ENCODE peak calls at places on chromosomes 11 and 22, in four cellular contexts. G is GM10248, X is RWPE1, N is neural progenitor cell. I is an unnamed sample.

GRCh38 chr11:304915-305833 is 2.4 kb upstream of the IFITM2 start:
- DNase-seq in G (peak), X (peak), N (peak), I (peak)

GRCh38 chr11:126172596-126173038 is 38.8 kb downstream of the RPUSD4 start:
- DNase-seq in G (no peak), X (no peak), N (no peak), I (no peak)

GRCh38 chr22:22820626-22821025 is 67.0 kb upstream of the IGLL5 start:
- DNase-seq in G (no peak), X (no peak), N (no peak), I (no peak)

GRCh38 chr11:844693-845644 is 2.3 kb downstream of the TSPAN4 start:
- DNase-seq in G (peak), X (peak), N (peak), I (peak)

GRCh38 chr11:107583629-107584195 is 7.2 kb upstream of the ELMOD1 start:
- DNase-seq in G (no peak), X (no peak), N (no peak), I (no peak)

GRCh38 chr22:23800297-23801237 is 13.8 kb downstream of the SMARCB1 start:
- DNase-seq in G (peak), X (no peak), N (no peak), I (peak)

GRCh38 chr22:25153961-25154685 is 45.5 kb upstream of the CRYBB3 start:
- DNase-seq in G (no peak), X (peak), N (peak), I (no peak)

GRCh38 chr11:88535916-88536547 is 198.5 kb upstream of the CTSC start:
- DNase-seq in G (peak), X (peak), N (no peak), I (peak)

GRCh38 chr22:36363378-36363931 is 24.3 kb downstream of the MYH9 start:
- DNase-seq in G (no peak), X (no peak), N (no peak), I (no peak)

GRCh38 chr11:2447253-2447950 is 2.6 kb downstream of the KCNQ1 start:
- DNase-seq in G (no peak), X (no peak), N (no peak), I (no peak)

GRCh38 chr11:36164522-36165250 is 124.5 kb downstream of the COMMD9 start:
- DNase-seq in G (no peak), X (no peak), N (no peak), I (no peak)

GRCh38 chr11:36383200-36383599 is 87.1 kb downstream of the PRR5L start:
- DNase-seq in G (no peak), X (no peak), N (no peak), I (no peak)

GRCh38 chr11:10208045-10208674 is 85.9 kb downstream of the SBF2 start:
- DNase-seq in G (peak), X (peak), N (peak), I (peak)

GRCh38 chr11:133937468-133937867 is 19.3 kb downstream of the IGSF9B start:
- DNase-seq in G (no peak), X (no peak), N (no peak), I (no peak)

GRCh38 chr22:20777420-20778177 is 3.7 kb downstream of the SERPIND1 start:
- DNase-seq in G (no peak), X (peak), N (no peak), I (no peak)

GRCh38 chr11:128964463-128964930 is 21.8 kb upstream of the TP53AIP1 start:
- DNase-seq in G (no peak), X (no peak), N (no peak), I (no peak)

GRCh38 chr11:94835571-94835970 is 67.4 kb downstream of the AMOTL1 start:
- DNase-seq in G (no peak), X (peak), N (no peak), I (no peak)

GRCh38 chr11:16093889-16094653 is 262.3 kb downstream of the SOX6 start:
- DNase-seq in G (no peak), X (no peak), N (no peak), I (no peak)

GRCh38 chr11:61513143-61513740 is 4.7 kb downstream of the LRRC10B start:
- DNase-seq in G (no peak), X (no peak), N (no peak), I (no peak)

GRCh38 chr11:67448220-67448609 is 4.3 kb downstream of the GPR152 start:
- DNase-seq in G (no peak), X (no peak), N (no peak), I (no peak)

GRCh38 chr11:64763804-64764611 is 4.2 kb upstream of the PYGM start:
- DNase-seq in G (peak), X (no peak), N (peak), I (peak)

GRCh38 chr22:34966980-34967379 is 99.0 kb upstream of the ISX start:
- DNase-seq in G (no peak), X (no peak), N (no peak), I (no peak)

GRCh38 chr11:111441443-111441842 is 62.4 kb upstream of the POU2AF1 start:
- DNase-seq in G (no peak), X (no peak), N (no peak), I (no peak)

GRCh38 chr11:11022126-11022730 is 164.4 kb upstream of the ZBED5 start:
- DNase-seq in G (peak), X (peak), N (no peak), I (peak)

GRCh38 chr11:489610-490185 is 17.3 kb downstream of the RNH1 start:
- DNase-seq in G (no peak), X (no peak), N (no peak), I (peak)

GRCh38 chr11:503179-503981 is 3.7 kb downstream of the RNH1 start:
- DNase-seq in G (peak), X (peak), N (no peak), I (peak)

GRCh38 chr11:59669611-59670009 is 773 bp upstream of the PATL1 start:
- DNase-seq in G (no peak), X (peak), N (no peak), I (no peak)

GRCh38 chr11:117818036-117818858 is 6.3 kb downstream of the FXYD2 start:
- DNase-seq in G (peak), X (peak), N (no peak), I (peak)

GRCh38 chr11:67407700-67408163 is 3.8 kb downstream of the TBC1D10C start:
- DNase-seq in G (no peak), X (no peak), N (no peak), I (no peak)

GRCh38 chr11:9615031-9615451 is 41.6 kb downstream of the WEE1 start:
- DNase-seq in G (peak), X (no peak), N (no peak), I (peak)

GRCh38 chr22:48100685-48101417 is 1338.4 kb downstream of the TBC1D22A start:
- DNase-seq in G (no peak), X (no peak), N (no peak), I (no peak)

DNA sequence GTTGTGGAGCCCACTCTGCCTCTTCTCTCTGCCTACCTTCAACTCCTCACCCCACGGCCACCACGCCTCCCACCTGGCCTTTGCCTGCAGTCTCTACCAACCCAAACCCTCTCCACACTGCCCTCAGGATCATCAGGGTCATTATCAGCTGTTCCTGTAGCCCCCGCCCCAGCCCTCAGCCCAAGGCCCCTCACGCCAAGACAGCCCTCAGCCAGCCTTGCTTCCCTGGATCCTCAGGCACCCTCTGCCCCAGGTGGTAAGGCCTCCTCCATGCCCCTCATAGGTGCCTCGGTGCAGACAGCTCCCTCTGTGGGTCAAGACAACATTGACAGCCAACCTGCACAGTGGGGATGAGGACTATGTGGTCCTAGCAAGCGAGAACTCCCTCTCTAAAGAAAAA is 1.7 kb downstream of the SBF1 start:
- DNase-seq in G (no peak), X (no peak), N (peak), I (no peak)
- TF ChIP-seq CTCF in G (peak), X (no peak), N (peak), I (peak)

GRCh38 chr11:20081336-20081735 is 78.9 kb downstream of the DBX1 start:
- DNase-seq in G (no peak), X (no peak), N (no peak), I (no peak)

GRCh38 chr11:20088368-20089260 is 71.7 kb downstream of the DBX1 start:
- DNase-seq in G (no peak), X (no peak), N (no peak), I (no peak)

GRCh38 chr11:20089357-20089756 is 70.9 kb downstream of the DBX1 start:
- DNase-seq in G (no peak), X (no peak), N (no peak), I (no peak)

GRCh38 chr11:20087118-20087521 is 73.2 kb downstream of the DBX1 start:
- DNase-seq in G (no peak), X (no peak), N (no peak), I (no peak)

DNA sequence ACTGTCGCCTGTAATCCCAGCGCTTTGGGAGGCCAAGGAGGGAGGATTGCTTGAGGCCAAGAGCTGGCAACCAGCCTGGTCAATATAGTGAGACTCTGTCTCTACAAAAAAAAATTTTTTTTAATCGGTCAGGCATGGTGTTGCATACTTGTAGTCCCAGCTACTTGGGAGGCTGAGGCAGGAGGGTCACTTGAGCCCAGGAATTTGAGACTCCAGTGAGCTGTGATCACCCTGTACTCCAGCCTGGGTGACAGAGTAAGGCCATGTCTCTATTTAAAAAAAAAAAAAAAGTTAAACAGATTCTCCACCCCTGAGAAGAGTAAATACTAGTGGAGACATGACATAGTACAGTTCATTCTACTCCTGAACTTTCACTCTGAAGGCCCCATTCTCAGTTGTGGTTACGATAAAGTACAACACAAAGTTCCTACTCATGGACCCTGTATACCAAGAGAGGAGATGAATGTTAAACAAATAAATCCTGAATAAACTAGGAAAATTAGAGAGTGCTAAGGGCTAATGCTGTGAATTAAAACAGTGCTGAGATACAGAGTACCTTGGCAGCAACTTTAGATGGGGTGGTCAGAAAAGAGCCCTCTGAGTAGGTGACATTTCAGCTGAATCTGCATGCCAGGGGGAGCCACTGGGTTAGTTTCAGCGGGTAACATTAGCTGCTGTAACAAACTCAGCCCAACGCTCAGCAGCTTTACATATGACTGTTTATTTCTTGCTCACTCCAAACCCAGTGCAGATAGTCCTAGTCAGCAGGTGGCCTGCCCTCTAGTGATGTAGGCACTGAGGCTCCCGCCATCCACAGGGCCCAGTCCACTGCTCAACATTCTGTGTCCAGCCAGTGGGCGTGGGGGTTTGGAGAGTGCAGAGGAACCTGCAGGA is 75.1 kb downstream of the DBX1 start:
- DNase-seq in G (no peak), X (no peak), N (no peak), I (no peak)
- TF ChIP-seq CTCF in G (no peak), X (no peak), N (peak), I (no peak)

GRCh38 chr22:46833228-46833627 is 70.8 kb downstream of the TBC1D22A start:
- DNase-seq in G (no peak), X (no peak), N (peak), I (no peak)
- TF ChIP-seq CTCF in G (no peak), X (no peak), N (peak), I (no peak)

DNA sequence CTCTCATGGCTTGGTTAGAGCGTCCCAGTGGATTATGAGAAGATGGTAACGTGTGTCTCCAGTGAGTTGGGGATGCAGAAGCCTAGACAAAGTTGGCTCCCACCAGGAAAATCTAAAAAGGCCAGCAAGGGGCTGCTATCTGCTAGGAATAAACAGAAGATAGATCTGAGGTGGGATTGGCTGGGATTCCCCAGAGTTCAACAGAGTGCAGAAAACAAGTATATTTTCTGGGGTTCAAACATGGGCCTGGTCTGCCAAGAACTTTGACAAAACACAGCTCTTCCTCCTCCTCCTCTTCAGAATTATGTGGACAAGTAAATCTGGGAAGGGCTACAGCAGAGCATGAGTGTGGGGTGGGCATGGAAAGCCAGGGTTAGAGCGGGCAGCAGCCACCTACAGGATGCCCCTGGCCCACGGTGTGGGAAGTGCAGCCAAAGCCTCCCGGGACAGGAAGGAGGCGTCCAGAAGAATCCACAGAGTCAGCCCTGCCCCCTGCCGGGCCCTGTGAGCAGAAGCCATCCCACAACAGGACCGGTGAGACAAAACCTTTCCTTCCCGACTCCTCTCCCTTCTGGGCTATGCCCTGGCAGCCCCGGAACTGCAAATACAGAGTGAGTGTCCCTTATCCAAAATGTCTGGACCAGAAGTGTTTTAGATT is 67.1 kb downstream of the CD82 start:
- DNase-seq in G (peak), X (no peak), N (peak), I (peak)
- TF ChIP-seq CTCF in G (peak), X (no peak), N (peak), I (peak)

GRCh38 chr22:44668190-44668885 is 33.7 kb upstream of the PRR5 start:
- DNase-seq in G (no peak), X (no peak), N (peak), I (peak)
- TF ChIP-seq CTCF in G (no peak), X (no peak), N (peak), I (no peak)

I was measured in GM20000.